ENCODE peak calls at places on chromosomes 13 and 19, in six cellular contexts. One of them, this sample, is unnamed.

GRCh38 chr13:33577037-33577436 is 240.9 kb upstream of the RFC3 start:
- DNase-seq in RWPE1: no peak
- DNase-seq in tibial nerve: no peak
- DNase-seq in upper lobe of right lung: no peak
- DNase-seq in K562: no peak
- DNase-seq in OCI-LY7: no peak
- DNase-seq in this sample: no peak

GRCh38 chr13:104816716-104817115 is 1718.7 kb downstream of the EFNB2 start:
- DNase-seq in RWPE1: no peak
- DNase-seq in K562: no peak
- DNase-seq in upper lobe of right lung: no peak
- DNase-seq in OCI-LY7: no peak
- DNase-seq in tibial nerve: no peak
- DNase-seq in this sample: peak

GRCh38 chr19:10670187-10670586 is 16.0 kb downstream of the ILF3 start:
- DNase-seq in RWPE1: no peak
- DNase-seq in upper lobe of right lung: no peak
- DNase-seq in K562: no peak
- DNase-seq in tibial nerve: no peak
- DNase-seq in OCI-LY7: no peak
- DNase-seq in this sample: no peak

GRCh38 chr13:51714663-51715168 is 89.2 kb downstream of the DHRS12 start:
- DNase-seq in RWPE1: peak
- DNase-seq in upper lobe of right lung: no peak
- DNase-seq in K562: no peak
- DNase-seq in OCI-LY7: no peak
- DNase-seq in tibial nerve: no peak
- DNase-seq in this sample: peak

GRCh38 chr13:107208889-107209288 is 641.0 kb upstream of the ARGLU1 start:
- DNase-seq in K562: no peak
- DNase-seq in OCI-LY7: no peak
- DNase-seq in tibial nerve: no peak
- DNase-seq in upper lobe of right lung: no peak
- DNase-seq in RWPE1: no peak
- DNase-seq in this sample: no peak

GRCh38 chr13:74174810-74175209 is 40.6 kb upstream of the KLF12 start:
- DNase-seq in tibial nerve: no peak
- DNase-seq in OCI-LY7: no peak
- DNase-seq in upper lobe of right lung: no peak
- DNase-seq in K562: no peak
- DNase-seq in RWPE1: no peak
- DNase-seq in this sample: no peak

GRCh38 chr13:111281751-111282311 is 38.6 kb upstream of the TEX29 start:
- DNase-seq in OCI-LY7: no peak
- DNase-seq in K562: no peak
- DNase-seq in RWPE1: no peak
- DNase-seq in tibial nerve: no peak
- DNase-seq in upper lobe of right lung: no peak
- DNase-seq in this sample: no peak

GRCh38 chr13:38944219-38944618 is 46.4 kb downstream of the STOML3 start:
- DNase-seq in upper lobe of right lung: no peak
- DNase-seq in OCI-LY7: no peak
- DNase-seq in tibial nerve: no peak
- DNase-seq in K562: no peak
- DNase-seq in RWPE1: no peak
- DNase-seq in this sample: no peak

GRCh38 chr13:110509971-110510786 is 51.3 kb downstream of the RAB20 start:
- DNase-seq in upper lobe of right lung: no peak
- DNase-seq in RWPE1: no peak
- DNase-seq in tibial nerve: no peak
- DNase-seq in K562: peak
- DNase-seq in OCI-LY7: peak
- DNase-seq in this sample: no peak

GRCh38 chr13:23509781-23510543 is 60.2 kb upstream of the TNFRSF19 start:
- DNase-seq in K562: no peak
- DNase-seq in OCI-LY7: no peak
- DNase-seq in RWPE1: peak
- DNase-seq in tibial nerve: no peak
- DNase-seq in upper lobe of right lung: no peak
- DNase-seq in this sample: peak

GRCh38 chr19:53086949-53087348 is 16.3 kb downstream of the ZNF160 start:
- DNase-seq in OCI-LY7: no peak
- DNase-seq in RWPE1: no peak
- DNase-seq in upper lobe of right lung: no peak
- DNase-seq in K562: no peak
- DNase-seq in tibial nerve: no peak
- DNase-seq in this sample: no peak

GRCh38 chr13:110323172-110323851 is 16.2 kb downstream of the COL4A2 start:
- DNase-seq in K562: no peak
- DNase-seq in OCI-LY7: no peak
- DNase-seq in tibial nerve: no peak
- DNase-seq in RWPE1: no peak
- DNase-seq in upper lobe of right lung: no peak
- DNase-seq in this sample: no peak

GRCh38 chr13:27442797-27443196 is 7.6 kb downstream of the MTIF3 start:
- DNase-seq in K562: no peak
- DNase-seq in upper lobe of right lung: no peak
- DNase-seq in OCI-LY7: no peak
- DNase-seq in tibial nerve: no peak
- DNase-seq in RWPE1: no peak
- DNase-seq in this sample: no peak

GRCh38 chr13:47146136-47146535 is 249.3 kb upstream of the HTR2A start:
- DNase-seq in RWPE1: no peak
- DNase-seq in tibial nerve: no peak
- DNase-seq in K562: no peak
- DNase-seq in upper lobe of right lung: no peak
- DNase-seq in OCI-LY7: no peak
- DNase-seq in this sample: no peak

GRCh38 chr13:99307648-99308339 is 595 bp upstream of the GPR183 start:
- DNase-seq in tibial nerve: no peak
- DNase-seq in OCI-LY7: no peak
- DNase-seq in K562: peak
- DNase-seq in upper lobe of right lung: no peak
- DNase-seq in RWPE1: peak
- DNase-seq in this sample: peak

GRCh38 chr13:30617315-30618185 is at the start of gene USPL1:
- DNase-seq in tibial nerve: peak
- DNase-seq in RWPE1: peak
- DNase-seq in OCI-LY7: peak
- DNase-seq in upper lobe of right lung: peak
- DNase-seq in K562: peak
- DNase-seq in this sample: peak

GRCh38 chr19:7869910-7870511 is 4.2 kb downstream of the PRR36 start:
- DNase-seq in K562: peak
- DNase-seq in OCI-LY7: peak
- DNase-seq in tibial nerve: no peak
- DNase-seq in upper lobe of right lung: peak
- DNase-seq in RWPE1: peak
- DNase-seq in this sample: peak

GRCh38 chr19:14175351-14175792 is 30.6 kb downstream of the ADGRL1 start:
- DNase-seq in OCI-LY7: no peak
- DNase-seq in tibial nerve: no peak
- DNase-seq in upper lobe of right lung: no peak
- DNase-seq in RWPE1: no peak
- DNase-seq in K562: no peak
- DNase-seq in this sample: no peak

GRCh38 chr19:14168993-14169392 is 32.6 kb upstream of the ASF1B start:
- DNase-seq in OCI-LY7: no peak
- DNase-seq in upper lobe of right lung: no peak
- DNase-seq in tibial nerve: no peak
- DNase-seq in K562: no peak
- DNase-seq in RWPE1: no peak
- DNase-seq in this sample: no peak

GRCh38 chr19:14177496-14178074 is 28.4 kb downstream of the ADGRL1 start:
- DNase-seq in upper lobe of right lung: no peak
- DNase-seq in OCI-LY7: no peak
- DNase-seq in tibial nerve: no peak
- DNase-seq in RWPE1: no peak
- DNase-seq in K562: no peak
- DNase-seq in this sample: no peak

DNA sequence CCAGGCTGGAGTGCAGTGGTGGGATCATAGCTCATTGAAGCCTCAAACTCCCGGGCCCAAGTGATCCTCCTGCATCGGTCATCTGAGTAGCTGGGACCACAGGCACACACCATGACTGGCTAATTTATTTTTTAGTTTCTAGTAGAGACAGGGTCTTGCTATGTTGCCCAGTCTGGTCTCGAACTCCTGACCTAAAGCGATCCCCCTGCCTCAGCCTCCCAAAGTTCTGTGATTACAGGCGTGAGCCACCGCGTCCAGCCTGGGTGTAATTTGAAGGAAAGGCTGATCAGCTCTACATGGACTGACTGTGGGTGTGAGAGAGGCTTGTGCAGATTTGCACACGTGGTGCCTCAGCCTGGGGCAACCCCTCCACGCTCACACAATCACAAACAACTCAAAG is 31.1 kb downstream of the ADGRL1 start:
- DNase-seq in RWPE1: no peak
- DNase-seq in tibial nerve: no peak
- DNase-seq in OCI-LY7: no peak
- DNase-seq in K562: no peak
- DNase-seq in upper lobe of right lung: no peak
- DNase-seq in this sample: no peak
- TF ChIP-seq CTCF in RWPE1: no peak
- TF ChIP-seq CTCF in tibial nerve: no peak
- TF ChIP-seq CTCF in OCI-LY7: no peak
- TF ChIP-seq CTCF in K562: no peak
- TF ChIP-seq CTCF in upper lobe of right lung: no peak
- TF ChIP-seq CTCF in this sample: no peak

GRCh38 chr19:40804783-40805242 is 5.8 kb downstream of the EGLN2 start:
- DNase-seq in tibial nerve: no peak
- DNase-seq in upper lobe of right lung: peak
- DNase-seq in RWPE1: no peak
- DNase-seq in K562: no peak
- DNase-seq in OCI-LY7: peak
- DNase-seq in this sample: no peak
- TF ChIP-seq CTCF in tibial nerve: no peak
- TF ChIP-seq CTCF in upper lobe of right lung: no peak
- TF ChIP-seq CTCF in RWPE1: no peak
- TF ChIP-seq CTCF in K562: no peak
- TF ChIP-seq CTCF in OCI-LY7: peak
- TF ChIP-seq CTCF in this sample: no peak

DNA sequence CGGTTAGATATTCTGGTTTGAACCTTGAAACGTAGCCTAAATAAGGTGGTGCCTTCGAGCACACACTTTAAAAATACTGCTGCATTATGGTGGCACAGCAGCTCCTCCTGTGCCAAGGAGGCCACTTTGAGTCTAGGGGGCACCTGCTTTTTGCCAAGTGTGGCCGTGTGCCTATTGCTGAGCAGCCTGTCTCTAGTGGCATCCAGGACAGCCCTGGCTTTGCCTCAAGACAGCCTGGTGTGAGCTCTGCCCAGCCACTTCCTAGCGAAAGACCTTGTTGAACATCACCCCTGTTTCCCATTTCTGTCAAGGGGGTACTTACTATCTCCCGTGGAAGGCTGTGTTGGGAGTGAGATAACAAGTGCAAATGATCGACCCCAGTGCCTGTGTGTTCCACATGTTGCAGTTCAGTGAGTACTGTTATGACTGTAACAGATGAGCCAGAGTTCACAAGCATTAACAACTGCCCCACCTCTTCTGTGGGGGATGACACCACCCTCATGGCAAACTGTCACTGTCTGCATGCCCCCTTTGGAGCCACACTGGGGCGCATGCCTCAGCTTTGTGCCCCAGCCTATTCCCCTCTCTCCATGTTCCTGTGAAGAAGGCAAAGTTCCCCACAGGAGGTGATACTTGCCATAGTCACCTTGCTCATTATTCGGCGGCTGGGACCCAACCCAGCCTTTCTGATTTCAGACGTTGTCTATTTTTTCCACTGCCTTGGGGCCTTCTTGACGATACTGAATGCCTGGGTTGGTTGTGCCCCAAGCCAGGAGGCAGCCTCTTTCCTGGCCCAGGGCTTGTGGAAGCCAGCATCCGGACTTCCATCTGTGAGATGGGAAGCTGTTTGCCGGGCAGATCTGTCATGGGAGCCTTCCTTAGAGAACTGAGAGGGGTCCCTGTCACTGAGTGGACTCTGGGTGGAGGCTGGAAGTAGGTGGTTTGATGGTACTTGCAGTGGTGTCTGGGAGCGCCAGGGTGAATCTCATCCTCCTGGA is 5.4 kb downstream of the GATAD2A start:
- DNase-seq in tibial nerve: no peak
- DNase-seq in OCI-LY7: no peak
- DNase-seq in RWPE1: no peak
- DNase-seq in K562: no peak
- DNase-seq in upper lobe of right lung: no peak
- DNase-seq in this sample: no peak
- TF ChIP-seq CTCF in tibial nerve: no peak
- TF ChIP-seq CTCF in OCI-LY7: peak
- TF ChIP-seq CTCF in RWPE1: no peak
- TF ChIP-seq CTCF in K562: peak
- TF ChIP-seq CTCF in upper lobe of right lung: no peak
- TF ChIP-seq CTCF in this sample: no peak

GRCh38 chr19:48321622-48322591 is 3.4 kb upstream of the EMP3 start:
- DNase-seq in upper lobe of right lung: peak
- DNase-seq in K562: peak
- DNase-seq in tibial nerve: peak
- DNase-seq in OCI-LY7: peak
- DNase-seq in RWPE1: peak
- DNase-seq in this sample: peak
- TF ChIP-seq CTCF in upper lobe of right lung: no peak
- TF ChIP-seq CTCF in K562: peak
- TF ChIP-seq CTCF in tibial nerve: no peak
- TF ChIP-seq CTCF in OCI-LY7: no peak
- TF ChIP-seq CTCF in RWPE1: no peak
- TF ChIP-seq CTCF in this sample: no peak